ENCODE peak calls at places on chromosomes 6 and 20, in four cellular contexts. E is heart left ventricle, C is fibroblast of villous mesenchyme, Y is cardiac muscle cell. T is an unnamed sample.

GRCh38 chr20:44186674-44187053 is 324 bp downstream of the JPH2 start:
- DNase-seq in C (no peak), E (no peak), Y (no peak), T (peak)

GRCh38 chr20:45306431-45306982 is at the start of gene RBPJL:
- DNase-seq in E (no peak), Y (peak), C (no peak), T (peak)

GRCh38 chr6:50272611-50273010 is 222.9 kb upstream of the DEFB112 start:
- DNase-seq in C (no peak), E (no peak), Y (no peak), T (peak)

GRCh38 chr6:33241968-33242367 is 29.7 kb downstream of the VPS52 start:
- DNase-seq in Y (no peak), E (no peak), C (no peak), T (no peak)

GRCh38 chr6:106064766-106065165 is 21.4 kb upstream of the PRDM1 start:
- DNase-seq in Y (no peak), C (no peak), E (no peak), T (no peak)

GRCh38 chr6:163634514-163635171 is 220.1 kb downstream of the QKI start:
- DNase-seq in Y (no peak), C (no peak), E (no peak), T (no peak)

GRCh38 chr6:161242779-161243693 is 30.8 kb downstream of the AGPAT4 start:
- DNase-seq in E (no peak), Y (no peak), C (peak), T (no peak)

GRCh38 chr6:53302678-53303360 is 45.9 kb downstream of the ELOVL5 start:
- DNase-seq in Y (peak), E (no peak), C (peak), T (peak)

GRCh38 chr20:35004749-35005462 is 49.2 kb downstream of the MYH7B start:
- DNase-seq in E (no peak), Y (no peak), C (no peak), T (no peak)

GRCh38 chr6:31639449-31639861 is 13.0 kb downstream of the BAG6 start:
- DNase-seq in E (no peak), Y (no peak), C (no peak), T (peak)

GRCh38 chr6:123380257-123380656 is 256.5 kb downstream of the TRDN start:
- DNase-seq in C (peak), E (no peak), Y (peak), T (no peak)

GRCh38 chr20:39291301-39291700 is 329.2 kb downstream of the DHX35 start:
- DNase-seq in Y (no peak), C (peak), E (no peak), T (peak)

GRCh38 chr6:42251500-42251899 is 33.8 kb upstream of the MRPS10 start:
- DNase-seq in E (no peak), Y (no peak), C (peak), T (no peak)

GRCh38 chr6:155883741-155884140 is 428.1 kb upstream of the NOX3 start:
- DNase-seq in E (no peak), C (peak), Y (no peak), T (peak)

GRCh38 chr20:26209171-26209941 is 512.7 kb upstream of the ZNF337 start:
- DNase-seq in C (peak), E (peak), Y (peak), T (peak)

DNA sequence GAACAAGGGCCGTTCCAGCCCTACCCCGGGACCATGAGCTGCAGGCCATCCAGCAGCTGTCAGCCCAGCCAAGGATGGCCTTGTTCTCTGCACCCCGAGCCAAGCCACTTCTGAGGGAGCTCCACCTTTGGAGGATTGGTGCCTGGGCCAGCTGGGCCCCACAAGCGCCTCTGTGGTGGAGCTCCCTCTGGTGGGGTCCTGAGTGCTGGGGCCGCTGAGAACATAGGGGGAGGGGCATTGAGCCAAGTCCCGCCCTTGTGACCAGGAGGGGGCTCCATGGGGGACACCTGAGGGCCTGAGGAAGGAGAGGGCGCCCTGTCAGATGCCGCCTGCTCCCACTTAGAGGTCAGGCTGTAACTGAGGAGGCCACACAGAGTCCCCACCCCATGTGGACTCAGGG is 43.2 kb downstream of the YTHDF1 start:
- DNase-seq in C (no peak), Y (no peak), E (no peak), T (no peak)
- TF ChIP-seq CTCF in C (peak), Y (peak), E (no peak), T (peak)

DNA sequence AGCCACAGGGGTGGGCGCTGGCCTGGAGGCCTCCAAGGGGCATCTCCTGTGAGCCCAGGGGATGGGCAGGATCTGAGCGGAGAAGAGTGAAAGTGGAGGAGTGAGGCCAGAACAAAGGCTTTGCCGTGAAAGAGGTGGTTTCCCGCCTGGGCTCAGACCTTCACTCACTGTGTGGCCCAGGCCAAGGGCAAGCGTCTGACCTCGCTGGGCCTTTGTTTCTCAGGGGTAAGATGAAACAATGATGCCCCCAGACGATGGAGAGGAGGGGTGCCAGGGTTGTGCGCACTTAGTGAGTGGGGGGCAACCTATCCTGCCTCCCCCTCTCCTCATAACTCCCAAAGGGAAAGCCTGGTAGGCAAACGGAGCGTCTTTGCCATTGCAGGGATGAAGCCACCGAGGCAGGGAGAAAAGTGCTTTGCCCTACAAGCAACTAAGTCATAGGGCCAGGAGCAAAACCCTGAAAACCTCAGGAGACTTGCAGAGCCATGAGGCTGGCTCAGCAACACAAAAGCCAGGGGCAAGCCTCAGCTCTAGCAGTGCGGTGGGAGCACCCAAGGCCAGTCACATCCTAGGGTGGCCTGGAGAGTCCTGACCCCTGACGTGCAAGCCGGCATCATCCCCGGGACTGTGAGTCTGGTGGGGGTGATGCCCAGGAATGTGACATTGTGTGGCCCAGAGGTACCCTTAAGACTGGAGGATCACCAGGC is 903 bp upstream of the STMN3 start:
- DNase-seq in Y (no peak), E (no peak), C (no peak), T (no peak)
- H3K4me3 ChIP-seq in Y (peak), E (peak), C (peak), T (peak)

GRCh38 chr20:48877299-48877698 is 44.2 kb upstream of the ARFGEF2 start:
- DNase-seq in E (no peak), Y (no peak), C (no peak), T (no peak)
- TF ChIP-seq CTCF in E (no peak), Y (no peak), C (no peak), T (no peak)

GRCh38 chr6:99711925-99712324 is 105.3 kb downstream of the PRDM13 start:
- DNase-seq in C (no peak), E (no peak), Y (no peak), T (no peak)
- H3K4me3 ChIP-seq in C (no peak), E (no peak), Y (no peak), T (no peak)

GRCh38 chr6:146040360-146040759 is 11.5 kb downstream of the GRM1 start:
- DNase-seq in Y (no peak), C (no peak), E (no peak), T (no peak)

DNA sequence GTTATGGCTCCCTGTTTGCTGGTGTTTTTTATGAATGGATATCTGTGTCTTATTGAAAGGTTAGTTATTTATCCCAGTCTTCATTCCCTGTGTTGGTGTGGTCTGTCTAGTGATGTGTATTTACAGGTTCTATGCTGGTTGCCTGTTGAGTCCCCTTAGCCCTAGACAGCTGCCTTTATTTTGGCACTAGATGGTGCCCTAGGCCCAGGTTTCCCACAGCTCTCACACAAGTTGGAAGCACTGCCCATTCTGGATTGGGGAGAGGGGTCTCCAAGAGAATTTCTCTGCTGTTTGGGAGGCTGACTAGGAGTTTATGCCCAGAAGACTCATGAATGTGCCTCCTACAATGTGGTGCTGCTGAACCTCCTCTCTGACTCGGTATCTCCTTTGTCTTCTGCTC is 12.4 kb downstream of the GRM1 start:
- DNase-seq in E (no peak), C (peak), Y (peak), T (no peak)
- TF ChIP-seq CTCF in E (no peak), C (peak), Y (peak), T (peak)

DNA sequence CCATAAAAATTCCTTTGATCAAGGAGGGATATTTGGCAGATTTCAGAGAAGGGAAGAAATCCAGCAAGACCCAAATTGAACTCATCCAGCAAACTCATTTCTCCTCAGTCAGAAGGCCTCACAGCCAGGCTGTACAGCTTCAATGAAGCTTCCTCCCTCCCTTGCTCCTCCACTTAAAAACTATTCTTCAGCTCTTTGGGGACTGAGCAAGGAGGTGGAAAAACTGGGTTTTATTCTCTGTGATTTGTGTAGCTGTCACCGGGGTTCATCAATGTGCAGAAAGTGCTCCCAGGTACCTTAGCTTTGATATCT is 158.7 kb upstream of the ZNF184 start:
- DNase-seq in C (no peak), Y (no peak), E (no peak), T (no peak)
- H3K4me3 ChIP-seq in C (peak), Y (peak), E (no peak), T (no peak)

DNA sequence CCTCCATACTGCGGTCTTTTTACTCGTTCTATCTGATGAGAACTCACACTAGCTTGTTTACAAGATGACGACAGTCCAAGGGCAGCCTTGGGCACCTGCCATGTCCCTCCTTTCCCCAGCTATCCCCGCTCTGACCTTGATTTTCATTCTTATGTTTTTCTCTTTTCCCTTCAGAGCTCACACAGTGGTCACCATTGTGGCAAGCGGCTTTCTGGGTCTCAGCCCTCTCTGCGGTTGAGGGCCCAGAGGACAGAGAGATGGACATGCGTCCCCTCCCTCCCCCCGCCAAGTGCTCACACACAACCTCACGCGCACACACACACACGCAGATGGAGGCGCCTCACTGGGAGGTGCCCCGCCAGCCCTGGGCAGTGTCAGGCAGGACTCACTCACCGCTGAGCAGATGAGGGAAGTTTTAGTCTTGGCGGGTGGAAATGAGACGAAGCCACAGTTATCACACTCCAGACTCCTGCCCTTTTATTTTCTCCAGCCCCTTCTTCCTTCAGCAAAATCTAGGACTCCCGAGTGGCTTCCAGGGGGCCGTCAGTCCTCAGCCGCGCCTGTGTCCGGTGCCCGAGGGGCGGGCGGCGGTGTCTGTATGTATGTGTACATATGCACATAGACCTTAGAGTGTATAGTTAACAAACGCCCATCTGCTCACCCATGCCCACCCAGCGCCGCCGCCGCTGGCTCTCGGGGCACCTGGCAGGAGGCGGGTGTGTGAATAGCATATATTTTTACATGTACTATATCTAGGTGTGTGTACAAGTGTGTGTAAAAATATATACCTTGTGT is 13.8 kb upstream of the MYL9 start:
- DNase-seq in C (no peak), E (no peak), Y (no peak), T (no peak)
- TF ChIP-seq CTCF in C (no peak), E (no peak), Y (no peak), T (no peak)

DNA sequence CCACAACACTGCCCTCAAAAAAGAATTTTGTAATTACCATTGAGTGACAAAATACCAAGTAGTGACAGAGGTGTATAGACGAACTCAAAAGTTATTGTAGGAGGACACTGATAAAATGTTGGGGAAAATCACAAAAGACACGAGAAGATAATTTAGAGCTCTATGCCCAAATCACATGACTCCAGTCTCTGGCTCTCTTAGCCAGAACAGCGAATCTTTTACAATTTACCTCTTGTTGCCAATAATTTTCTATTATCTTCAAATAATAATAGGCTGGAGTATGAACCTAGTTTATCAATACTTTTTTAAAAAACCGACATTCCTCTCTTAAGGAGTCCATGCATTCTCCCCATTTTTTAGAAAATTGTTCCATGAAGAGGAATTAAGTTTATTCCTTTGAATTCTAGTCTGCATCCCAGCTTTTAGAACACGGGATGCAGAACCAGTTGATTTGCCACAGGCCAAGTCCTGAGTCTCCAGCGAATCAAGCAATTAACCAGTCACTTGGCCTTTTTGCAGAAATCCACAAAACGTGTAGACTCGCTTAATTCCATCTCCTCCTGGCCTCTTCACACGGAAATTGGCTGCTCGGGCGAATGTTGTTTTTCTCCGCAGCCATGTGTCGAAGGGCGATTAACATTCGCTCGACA is 507 bp upstream of the RIPPLY2 start:
- DNase-seq in Y (no peak), C (no peak), E (no peak), T (no peak)
- H3K4me3 ChIP-seq in Y (peak), C (peak), E (peak), T (peak)

GRCh38 chr6:56245903-56246351 is 1.5 kb downstream of the COL21A1 start:
- DNase-seq in E (no peak), C (peak), Y (no peak), T (peak)

GRCh38 chr6:56247654-56248122 is 308 bp upstream of the COL21A1 start:
- DNase-seq in Y (no peak), C (no peak), E (no peak), T (no peak)

GRCh38 chr6:56244528-56245253 is 2.7 kb downstream of the COL21A1 start:
- DNase-seq in Y (no peak), C (no peak), E (no peak), T (no peak)

GRCh38 chr6:56246544-56246940 is 838 bp downstream of the COL21A1 start:
- DNase-seq in Y (no peak), E (no peak), C (no peak), T (peak)

GRCh38 chr6:56246941-56247653 is at the start of gene COL21A1:
- DNase-seq in E (peak), C (peak), Y (peak), T (no peak)
- TF ChIP-seq CTCF in E (no peak), C (peak), Y (peak), T (peak)

DNA sequence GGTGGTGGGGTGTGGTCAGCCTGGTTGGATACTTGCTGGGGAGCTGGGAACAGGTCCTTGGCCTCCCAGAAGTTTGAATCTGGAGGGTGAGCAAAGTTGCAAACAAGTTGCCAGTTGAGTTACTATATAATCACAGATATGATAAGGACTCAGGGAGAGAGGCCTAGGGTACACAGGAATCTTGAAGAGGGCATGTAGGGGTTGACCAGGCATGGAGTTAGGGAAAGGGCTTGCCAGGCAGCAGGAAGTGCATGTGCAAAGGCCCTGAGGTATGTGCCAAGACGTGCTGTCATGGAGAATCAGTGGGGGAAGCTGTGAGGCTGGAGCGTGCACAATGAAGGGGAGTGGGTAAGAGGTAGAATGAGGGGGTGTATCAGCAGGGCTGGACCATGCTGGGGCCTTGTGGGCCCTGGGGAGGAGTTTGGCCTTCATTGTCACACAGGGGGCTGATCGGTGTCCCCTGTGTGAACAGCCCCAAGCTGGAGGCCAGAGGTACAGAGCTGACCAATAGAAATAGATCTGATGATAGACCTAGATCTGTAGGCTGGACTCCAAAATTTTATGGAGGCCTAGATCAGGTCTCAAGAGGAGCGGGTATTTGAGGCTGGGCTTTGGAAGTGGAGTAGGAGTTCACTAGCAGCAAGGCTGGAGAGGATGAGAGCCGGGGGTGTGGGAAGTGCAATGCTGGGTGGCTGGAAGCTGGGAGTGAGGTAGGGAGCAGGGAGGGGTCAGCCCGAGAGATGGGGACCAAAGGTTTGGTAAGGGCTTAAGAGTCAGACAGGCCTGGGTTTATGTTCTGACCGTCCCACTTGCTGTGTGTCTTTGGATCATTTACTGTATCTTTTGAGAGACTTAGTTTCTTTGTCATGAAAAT is 2.9 kb downstream of the SRC start:
- DNase-seq in C (no peak), Y (no peak), E (no peak), T (no peak)
- H3K4me3 ChIP-seq in C (no peak), Y (no peak), E (no peak), T (no peak)